ENCODE peak calls at places on chromosomes 3 and 15, in ten cellular contexts. G, W, V, R, O, N, T, D, B and X are unnamed samples.

GRCh38 chr15:71224024-71224423 is 108.8 kb downstream of the THSD4 start:
- DNase-seq in B (no peak), R (no peak), G (no peak), O (no peak), N (peak), V (no peak), D (no peak), T (no peak), W (no peak), X (no peak)

GRCh38 chr15:90873998-90874605 is 5.7 kb downstream of the FURIN start:
- DNase-seq in T (no peak), O (no peak), G (no peak), R (no peak), N (peak), V (no peak), W (no peak), D (no peak), B (no peak), X (peak)

GRCh38 chr3:40961104-40961857 is 238.0 kb upstream of the CTNNB1 start:
- DNase-seq in B (no peak), O (no peak), V (no peak), R (no peak), D (no peak), T (no peak), G (no peak), N (no peak), W (no peak), X (no peak)

GRCh38 chr15:34616613-34617012 is 33.2 kb upstream of the GOLGA8B start:
- DNase-seq in D (no peak), O (peak), B (no peak), R (no peak), V (no peak), T (peak), G (no peak), N (peak), W (no peak), X (no peak)

GRCh38 chr3:67601919-67602608 is 52.3 kb downstream of the SUCLG2 start:
- DNase-seq in B (no peak), T (peak), N (no peak), G (no peak), O (peak), R (no peak), V (no peak), W (peak), D (no peak), X (no peak)

GRCh38 chr3:190101320-190102117 is 19.2 kb downstream of the P3H2 start:
- DNase-seq in W (no peak), B (no peak), O (peak), V (no peak), N (no peak), G (no peak), R (no peak), D (no peak), T (peak), X (no peak)

GRCh38 chr3:126314305-126315082 is 42.7 kb downstream of the KLF15 start:
- DNase-seq in N (no peak), R (no peak), V (no peak), D (no peak), O (no peak), G (no peak), B (no peak), T (no peak), W (no peak), X (no peak)

GRCh38 chr3:16476636-16477035 is 36.9 kb downstream of the RFTN1 start:
- DNase-seq in V (no peak), R (no peak), W (no peak), B (no peak), O (peak), T (peak), N (no peak), G (peak), D (no peak), X (no peak)

GRCh38 chr15:43237842-43238470 is 17.1 kb upstream of the EPB42 start:
- DNase-seq in V (no peak), T (no peak), G (no peak), D (no peak), R (no peak), N (no peak), B (no peak), W (no peak), O (peak), X (no peak)

GRCh38 chr3:155233213-155233612 is 60.3 kb downstream of the STRIT1 start:
- DNase-seq in R (no peak), W (no peak), N (peak), O (peak), G (no peak), V (no peak), D (no peak), T (peak), B (no peak), X (no peak)

GRCh38 chr3:192079098-192079497 is 618.1 kb downstream of the PYDC2 start:
- DNase-seq in R (no peak), B (no peak), O (peak), V (no peak), W (no peak), D (no peak), N (no peak), G (no peak), T (peak), X (no peak)

GRCh38 chr3:4722103-4722502 is 229.0 kb downstream of the ITPR1 start:
- DNase-seq in G (no peak), D (no peak), R (no peak), W (peak), N (peak), T (peak), B (no peak), O (peak), V (no peak), X (peak)

GRCh38 chr3:171055336-171056178 is 29.0 kb upstream of the SLC2A2 start:
- DNase-seq in O (no peak), N (peak), T (peak), V (no peak), R (no peak), W (no peak), B (no peak), G (no peak), D (no peak), X (peak)

GRCh38 chr3:10602769-10603768 is 97.7 kb upstream of the ATP2B2 start:
- DNase-seq in O (no peak), D (no peak), G (no peak), R (peak), T (no peak), B (peak), W (peak), V (no peak), N (no peak), X (no peak)

GRCh38 chr15:98120561-98120960 is 160.1 kb downstream of the ARRDC4 start:
- DNase-seq in R (no peak), V (no peak), N (peak), T (peak), B (no peak), G (no peak), O (peak), W (no peak), D (no peak), X (no peak)

GRCh38 chr3:126179825-126180476 is 435 bp downstream of the ALDH1L1 start:
- DNase-seq in W (no peak), D (no peak), B (no peak), V (no peak), O (no peak), N (no peak), T (no peak), R (no peak), G (no peak), X (no peak)

GRCh38 chr3:18809640-18810305 is 338.5 kb upstream of the KCNH8 start:
- DNase-seq in B (no peak), W (no peak), G (no peak), D (no peak), T (no peak), R (no peak), N (peak), O (peak), V (no peak), X (no peak)

GRCh38 chr15:31077181-31077580 is 24.3 kb downstream of the TRPM1 start:
- DNase-seq in W (no peak), V (no peak), B (no peak), O (no peak), G (no peak), T (no peak), D (no peak), N (no peak), R (no peak), X (peak)

GRCh38 chr15:30913761-30914160 is 10.0 kb downstream of the FAN1 start:
- DNase-seq in R (no peak), O (no peak), G (no peak), D (no peak), T (no peak), N (no peak), B (no peak), V (no peak), W (no peak), X (no peak)

GRCh38 chr3:58021962-58022361 is 13.7 kb downstream of the FLNB start:
- DNase-seq in N (no peak), D (no peak), B (no peak), V (no peak), W (no peak), R (no peak), O (no peak), G (no peak), T (no peak), X (peak)

GRCh38 chr15:83310521-83311456 is 26.3 kb upstream of the BNC1 start:
- DNase-seq in D (no peak), O (peak), B (no peak), N (peak), G (no peak), T (no peak), W (no peak), R (no peak), V (no peak), X (no peak)

GRCh38 chr15:75347222-75348033 is 589 bp downstream of the NEIL1 start:
- DNase-seq in N (no peak), B (peak), V (peak), T (no peak), D (peak), O (peak), G (no peak), W (peak), R (peak), X (peak)

GRCh38 chr3:134644731-134645514 is 5.9 kb downstream of the KY start:
- DNase-seq in D (no peak), T (no peak), O (peak), B (no peak), N (no peak), G (no peak), W (no peak), R (no peak), V (peak), X (peak)

GRCh38 chr3:146839727-146840126 is 234.6 kb upstream of the PLSCR5 start:
- DNase-seq in W (no peak), B (no peak), R (no peak), D (no peak), V (no peak), O (no peak), T (no peak), G (no peak), N (no peak), X (no peak)

GRCh38 chr15:90871716-90872480 is 3.5 kb downstream of the FURIN start:
- DNase-seq in B (no peak), R (no peak), W (no peak), G (no peak), D (no peak), T (no peak), N (no peak), V (no peak), O (peak), X (no peak)

GRCh38 chr3:98272126-98272525 is 8.1 kb downstream of the OR5H6 start:
- DNase-seq in W (no peak), O (no peak), R (no peak), G (no peak), D (no peak), N (no peak), T (no peak), B (no peak), V (no peak), X (no peak)

GRCh38 chr3:109336272-109336957 is 931 bp downstream of the DPPA4 start:
- DNase-seq in O (no peak), W (no peak), D (no peak), B (no peak), N (no peak), R (no peak), T (peak), G (no peak), V (no peak), X (no peak)

GRCh38 chr15:79897701-79898113 is 893 bp upstream of the MTHFS start:
- DNase-seq in B (no peak), W (peak), O (no peak), N (no peak), R (no peak), V (no peak), G (no peak), D (no peak), T (no peak), X (peak)

GRCh38 chr3:43699864-43700263 is 9.1 kb downstream of the ABHD5 start:
- DNase-seq in T (peak), O (peak), B (no peak), W (peak), D (no peak), G (no peak), N (peak), V (no peak), R (no peak), X (peak)

GRCh38 chr3:125032683-125033082 is 23.1 kb downstream of the HEG1 start:
- DNase-seq in D (no peak), G (no peak), T (no peak), V (no peak), W (no peak), B (no peak), R (no peak), N (no peak), O (no peak), X (no peak)

GRCh38 chr3:81936817-81937216 is 175.4 kb upstream of the GBE1 start:
- DNase-seq in V (no peak), W (peak), B (no peak), R (no peak), G (no peak), D (no peak), T (no peak), O (no peak), N (no peak), X (no peak)

GRCh38 chr15:38275951-38276350 is 23.3 kb downstream of the SPRED1 start:
- DNase-seq in D (no peak), R (no peak), B (no peak), G (no peak), W (no peak), O (no peak), N (peak), T (no peak), V (no peak), X (peak)

GRCh38 chr3:12588039-12588673 is 31.3 kb downstream of the MKRN2 start:
- DNase-seq in O (peak), R (no peak), T (no peak), B (no peak), G (no peak), W (no peak), D (no peak), N (peak), V (no peak), X (no peak)

GRCh38 chr15:36954486-36954885 is 145.9 kb downstream of the MEIS2 start:
- DNase-seq in G (no peak), B (no peak), W (no peak), D (no peak), T (peak), V (no peak), R (no peak), N (peak), O (peak), X (no peak)

GRCh38 chr3:101070260-101071121 is 77.3 kb upstream of the ABI3BP start:
- DNase-seq in D (peak), O (peak), G (no peak), V (no peak), B (peak), R (peak), W (peak), N (no peak), T (peak), X (peak)

GRCh38 chr3:65284971-65285370 is 597.2 kb upstream of the ADAMTS9 start:
- DNase-seq in G (no peak), V (no peak), N (no peak), O (peak), R (no peak), D (no peak), T (no peak), W (no peak), B (no peak), X (no peak)